ENCODE peak calls at places on chromosome 17, in five cellular contexts. R, T, L, Q and J are unnamed samples.

GRCh38 chr17:27381007-27381501 is 75.2 kb upstream of the KSR1 start:
- DNase-seq in L (peak; percentile 78), Q (no peak), R (peak; percentile 74), T (peak; percentile 40), J (peak; percentile 91)

GRCh38 chr17:79864617-79865250 is 25.5 kb upstream of the CBX4 start:
- DNase-seq in L (no peak), Q (no peak), T (no peak), R (no peak), J (peak; percentile 49)

GRCh38 chr17:28119049-28119448 is 76.6 kb downstream of the NLK start:
- DNase-seq in L (no peak), Q (no peak), T (no peak), R (no peak), J (no peak)

GRCh38 chr17:39920218-39921210 is 2.1 kb upstream of the GSDMB start:
- DNase-seq in R (no peak), L (no peak), T (no peak), Q (no peak), J (peak; percentile 76)

GRCh38 chr17:77127735-77128361 is 12.9 kb upstream of the SEC14L1 start:
- DNase-seq in L (peak; percentile 80), T (peak; percentile 58), Q (no peak), R (no peak), J (peak; percentile 88)

GRCh38 chr17:59266748-59267147 is 46.4 kb downstream of the GDPD1 start:
- DNase-seq in T (no peak), Q (no peak), L (no peak), R (no peak), J (no peak)

GRCh38 chr17:79870540-79870939 is 31.3 kb upstream of the CBX4 start:
- DNase-seq in Q (no peak), R (no peak), L (no peak), T (no peak), J (peak; percentile 51)

GRCh38 chr17:20278805-20279204 is 188.5 kb downstream of the LGALS9B start:
- DNase-seq in Q (no peak), L (no peak), R (no peak), T (no peak), J (no peak)

GRCh38 chr17:4448197-4448980 is 14.6 kb downstream of the SPNS3 start:
- DNase-seq in Q (no peak), T (no peak), R (no peak), L (no peak), J (no peak)

GRCh38 chr17:4074831-4075495 is 67.9 kb downstream of the ZZEF1 start:
- DNase-seq in R (no peak), Q (no peak), T (no peak), L (no peak), J (no peak)

GRCh38 chr17:49787932-49788442 is 494 bp upstream of the KAT7 start:
- DNase-seq in Q (no peak), T (no peak), L (peak; percentile 31), R (no peak), J (no peak)

GRCh38 chr17:18181358-18181757 is 2.3 kb upstream of the ALKBH5 start:
- DNase-seq in L (no peak), R (no peak), Q (no peak), T (no peak), J (no peak)

GRCh38 chr17:18184143-18185007 is 747 bp downstream of the ALKBH5 start:
- DNase-seq in L (peak; percentile 57), Q (no peak), R (peak; percentile 72), T (peak; percentile 36), J (peak; percentile 92)

GRCh38 chr17:18182190-18182977 is 1.2 kb upstream of the ALKBH5 start:
- DNase-seq in R (peak; percentile 65), Q (no peak), T (peak; percentile 30), L (peak; percentile 65), J (no peak)

GRCh38 chr17:18183334-18184142 is at the start of gene ALKBH5:
- DNase-seq in Q (peak; percentile 99), L (peak; percentile 98), R (peak; percentile 97), T (peak; percentile 99), J (peak; percentile 98)

GRCh38 chr17:18182978-18183333 is 672 bp upstream of the ALKBH5 start:
- DNase-seq in R (peak; percentile 94), Q (peak; percentile 96), L (peak; percentile 92), T (peak; percentile 81), J (peak; percentile 97)
- TF ChIP-seq POLR2A in R (peak; percentile 40), Q (no peak), L (peak; percentile 48), T (peak; percentile 36), J (peak; percentile 18)

GRCh38 chr17:75821552-75821951 is 22.7 kb downstream of the UNC13D start:
- DNase-seq in R (no peak), L (peak; percentile 18), T (no peak), Q (no peak), J (no peak)
- H3K36me3 ChIP-seq in R (no peaks in the 10 kb centered on the region), L (peaks cover 82% of the 10 kb centered on the region), T (peaks cover 82% of the 10 kb centered on the region), Q (peaks cover 40% of the 10 kb centered on the region), J (no peaks in the 10 kb centered on the region)

GRCh38 chr17:1714488-1714979 is 4.4 kb upstream of the TLCD2 start:
- DNase-seq in L (peak; percentile 99), R (peak; percentile 99), Q (peak; percentile 99), T (peak; percentile 98), J (peak; percentile 94)
- TF ChIP-seq POLR2A in L (peak; percentile 19), R (no peak), Q (peak; percentile 58), T (peak; percentile 86), J (no peak)

GRCh38 chr17:8914554-8914953 is 47.1 kb upstream of the PIK3R6 start:
- DNase-seq in L (no peak), T (no peak), R (no peak), Q (no peak), J (no peak)
- H3K36me3 ChIP-seq in L (no peaks in the 10 kb centered on the region), T (no peaks in the 10 kb centered on the region), R (no peaks in the 10 kb centered on the region), Q (no peaks in the 10 kb centered on the region), J (peaks cover 9% of the 10 kb centered on the region)

DNA sequence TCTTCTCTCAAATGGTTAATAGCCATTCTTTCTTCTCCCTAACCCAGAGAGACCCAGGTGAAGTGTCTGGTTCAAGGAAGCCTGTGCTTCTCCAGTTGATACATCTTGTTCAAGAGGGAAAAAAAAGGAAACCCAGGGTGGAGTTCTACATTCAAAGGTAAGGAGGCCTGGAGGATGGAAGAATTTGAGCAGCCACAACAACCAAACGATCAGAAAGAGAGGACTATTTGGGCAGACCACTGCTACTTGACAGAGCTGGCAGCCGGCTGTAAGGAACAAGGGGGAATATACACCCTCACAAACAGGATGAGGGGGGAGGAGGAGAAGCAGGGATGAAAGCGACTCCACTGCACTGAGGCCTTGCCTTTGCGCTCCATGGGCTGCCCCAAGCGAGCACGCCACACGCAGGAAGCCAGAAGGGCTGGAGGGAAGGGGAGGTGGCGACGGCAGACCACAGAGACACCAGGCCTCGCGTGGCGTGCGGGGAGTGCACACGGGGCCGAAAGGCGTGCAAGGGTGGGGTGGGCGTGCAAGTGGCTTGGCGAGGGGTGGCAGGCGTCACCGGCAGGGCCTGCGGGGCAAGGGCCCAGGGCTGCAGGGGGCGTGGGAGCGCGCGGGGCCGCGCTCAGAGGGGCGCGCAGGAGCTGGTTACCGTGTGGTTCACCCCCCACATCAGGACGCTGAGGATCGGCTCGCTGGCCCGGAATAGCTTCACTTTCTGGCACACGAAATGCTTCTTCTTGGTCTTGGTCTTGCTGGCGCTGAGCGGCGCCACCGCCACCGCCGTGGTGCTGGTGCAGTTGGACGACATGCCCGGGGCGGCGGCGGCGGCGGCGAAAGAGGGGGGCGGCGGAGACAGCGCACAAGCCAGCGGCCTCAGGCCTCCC is 499 bp downstream of the PIP4K2B start:
- DNase-seq in L (peak; percentile 57), T (no peak), R (no peak), Q (no peak), J (peak; percentile 91)
- TF ChIP-seq POLR2A in L (no peak), T (no peak), R (no peak), Q (no peak), J (no peak)

GRCh38 chr17:36496018-36496789 is 9.7 kb downstream of the ZNHIT3 start:
- DNase-seq in L (no peak), T (no peak), R (no peak), Q (no peak), J (no peak)

GRCh38 chr17:36500745-36501225 is 14.3 kb downstream of the ZNHIT3 start:
- DNase-seq in Q (no peak), T (no peak), L (no peak), R (no peak), J (no peak)

GRCh38 chr17:36498560-36499300 is 12.2 kb downstream of the ZNHIT3 start:
- DNase-seq in Q (no peak), R (no peak), L (no peak), T (no peak), J (no peak)

GRCh38 chr17:36495076-36495578 is 8.6 kb downstream of the ZNHIT3 start:
- DNase-seq in T (no peak), R (no peak), Q (no peak), L (no peak), J (no peak)

GRCh38 chr17:36498155-36498554 is 11.7 kb downstream of the ZNHIT3 start:
- DNase-seq in R (no peak), L (no peak), T (no peak), Q (no peak), J (no peak)
- H3K36me3 ChIP-seq in R (no peaks in the 10 kb centered on the region), L (peaks cover 79% of the 10 kb centered on the region), T (peaks cover 75% of the 10 kb centered on the region), Q (peaks cover 41% of the 10 kb centered on the region), J (no peaks in the 10 kb centered on the region)